ENCODE peak calls at places on chromosomes 5 and 9, in seven cellular contexts. I is iPS-NIHi11, E is D721Med, V is GM10248, X is fibroblast of lung, Y is thoracic aorta, D is left cardiac atrium. C is an unnamed sample.

GRCh38 chr9:13665418-13666066 is 386.1 kb upstream of the MPDZ start:
- DNase-seq in I (no peak), Y (no peak), E (no peak), D (no peak), X (peak; percentile 75), V (no peak), C (no peak)

GRCh38 chr5:135887881-135888614 is 7.6 kb downstream of the IL9 start:
- DNase-seq in V (no peak), X (peak; percentile 33), Y (no peak), I (peak; percentile 65), D (no peak), E (no peak), C (no peak)

GRCh38 chr9:134656334-134657034 is 14.9 kb downstream of the COL5A1 start:
- DNase-seq in D (no peak), V (no peak), I (no peak), E (no peak), Y (no peak), X (no peak), C (no peak)

GRCh38 chr5:180294401-180294800 is 2.5 kb upstream of the MAPK9 start:
- DNase-seq in V (no peak), D (no peak), I (no peak), X (no peak), Y (no peak), E (no peak), C (no peak)

GRCh38 chr9:99356512-99356971 is 134.5 kb downstream of the SEC61B start:
- DNase-seq in D (peak; percentile 64), E (no peak), X (peak; percentile 72), I (no peak), Y (no peak), V (no peak), C (no peak)

GRCh38 chr9:119811030-119811429 is 441.8 kb upstream of the BRINP1 start:
- DNase-seq in I (no peak), V (no peak), E (no peak), X (no peak), Y (no peak), D (no peak), C (no peak)

GRCh38 chr9:99118782-99119466 is 14.0 kb downstream of the TGFBR1 start:
- DNase-seq in I (no peak), V (peak; percentile 33), Y (no peak), D (no peak), X (no peak), E (no peak), C (no peak)

GRCh38 chr5:106367281-106367680 is 1303.5 kb downstream of the EFNA5 start:
- DNase-seq in D (no peak), I (no peak), Y (no peak), V (no peak), X (no peak), E (no peak), C (no peak)

GRCh38 chr5:119031905-119032304 is 39.0 kb upstream of the DMXL1 start:
- DNase-seq in D (no peak), Y (no peak), I (no peak), V (peak; percentile 46), E (no peak), X (no peak), C (no peak)

GRCh38 chr9:123002754-123003153 is 30.7 kb upstream of the GPR21 start:
- DNase-seq in E (no peak), X (peak; percentile 3), I (no peak), D (no peak), V (no peak), Y (no peak), C (no peak)

GRCh38 chr9:33742519-33742918 is 52.8 kb upstream of the PRSS3 start:
- DNase-seq in X (no peak), I (no peak), D (no peak), E (no peak), Y (no peak), V (no peak), C (no peak)

GRCh38 chr5:44661851-44662250 is 146.9 kb upstream of the MRPS30 start:
- DNase-seq in V (no peak), Y (no peak), E (no peak), X (no peak), D (no peak), I (no peak), C (no peak)

GRCh38 chr5:73625905-73626811 is at the start of gene ARHGEF28:
- DNase-seq in E (peak; percentile 24), D (peak; percentile 62), Y (peak; percentile 2), V (peak; percentile 55), I (peak; percentile 87), X (peak; percentile 46), C (peak; percentile 46)

GRCh38 chr9:113154471-113154870 is 3.7 kb downstream of the SLC31A2 start:
- DNase-seq in E (peak; percentile 48), V (no peak), I (no peak), Y (no peak), D (no peak), X (peak; percentile 65), C (no peak)

GRCh38 chr9:131546336-131547084 is 1.2 kb downstream of the PRRT1B start:
- DNase-seq in I (peak; percentile 74), D (no peak), Y (no peak), X (no peak), V (no peak), E (no peak), C (no peak)

GRCh38 chr9:4147476-4148214 is 152.2 kb downstream of the GLIS3 start:
- DNase-seq in X (no peak), V (no peak), Y (no peak), E (no peak), I (peak; percentile 24), D (no peak), C (no peak)

GRCh38 chr9:137046094-137046787 is at the start of gene NPDC1:
- DNase-seq in Y (no peak), X (peak; percentile 60), V (peak; percentile 93), I (peak; percentile 93), E (peak; percentile 97), D (peak; percentile 84), C (no peak)

GRCh38 chr5:150540615-150541396 is 32.9 kb downstream of the NDST1 start:
- DNase-seq in I (no peak), D (peak; percentile 67), X (peak; percentile 95), V (no peak), Y (peak; percentile 83), E (no peak), C (no peak)

GRCh38 chr5:56625577-56625976 is 189.8 kb upstream of the MAP3K1 start:
- DNase-seq in D (no peak), X (peak; percentile 98), I (no peak), Y (no peak), E (no peak), V (no peak), C (no peak)

GRCh38 chr9:91465420-91465819 is 41.8 kb upstream of the NFIL3 start:
- DNase-seq in Y (no peak), E (no peak), I (no peak), D (no peak), V (no peak), X (peak; percentile 34), C (no peak)

GRCh38 chr9:130342714-130343085 is 77.1 kb downstream of the HMCN2 start:
- DNase-seq in D (no peak), E (no peak), I (no peak), V (no peak), Y (no peak), X (no peak), C (no peak)

GRCh38 chr5:180286-180918 is 10.9 kb upstream of the LRRC14B start:
- DNase-seq in X (no peak), Y (no peak), V (no peak), E (no peak), I (no peak), D (no peak), C (no peak)

GRCh38 chr9:123550012-123550411 is 194.0 kb downstream of the CRB2 start:
- DNase-seq in D (no peak), E (no peak), I (peak; percentile 23), Y (no peak), X (no peak), V (no peak), C (no peak)

GRCh38 chr9:129990269-129991005 is 52.6 kb downstream of the FNBP1 start:
- DNase-seq in I (no peak), D (no peak), V (no peak), X (no peak), Y (no peak), E (no peak), C (no peak)

GRCh38 chr5:98898743-98899142 is 30.1 kb downstream of the CHD1 start:
- DNase-seq in V (no peak), D (no peak), X (no peak), I (no peak), Y (no peak), E (no peak), C (no peak)

C was measured in GOT3.